ENCODE peak calls at places on chromosomes 13 and 19, in eight cellular contexts. One of them, this sample, is unnamed.

GRCh38 chr19:844300-844971 is 3.6 kb downstream of the PRTN3 start:
- DNase-seq in cardiac muscle cell: no peak
- DNase-seq in ascending aorta: no peak
- DNase-seq in GM23338: no peak
- DNase-seq in MM.1S: no peak
- DNase-seq in Peyer's patch: no peak
- DNase-seq in PC-3: no peak
- DNase-seq in uterus: no peak
- DNase-seq in this sample: no peak

GRCh38 chr13:29937836-29938235 is 87.4 kb upstream of the UBL3 start:
- DNase-seq in cardiac muscle cell: no peak
- DNase-seq in ascending aorta: no peak
- DNase-seq in GM23338: peak; percentile 42
- DNase-seq in MM.1S: no peak
- DNase-seq in Peyer's patch: peak; percentile 32
- DNase-seq in PC-3: no peak
- DNase-seq in uterus: no peak
- DNase-seq in this sample: no peak

GRCh38 chr13:35190241-35190640 is 248.2 kb downstream of the NBEA start:
- DNase-seq in cardiac muscle cell: no peak
- DNase-seq in ascending aorta: no peak
- DNase-seq in GM23338: no peak
- DNase-seq in MM.1S: no peak
- DNase-seq in Peyer's patch: no peak
- DNase-seq in PC-3: no peak
- DNase-seq in uterus: no peak
- DNase-seq in this sample: no peak

GRCh38 chr19:1161716-1162115 is 12.4 kb downstream of the SBNO2 start:
- DNase-seq in cardiac muscle cell: no peak
- DNase-seq in ascending aorta: no peak
- DNase-seq in GM23338: no peak
- DNase-seq in MM.1S: no peak
- DNase-seq in Peyer's patch: no peak
- DNase-seq in PC-3: no peak
- DNase-seq in uterus: no peak
- DNase-seq in this sample: no peak

GRCh38 chr13:92136449-92137180 is 738.2 kb downstream of the GPC5 start:
- DNase-seq in cardiac muscle cell: no peak
- DNase-seq in ascending aorta: no peak
- DNase-seq in GM23338: no peak
- DNase-seq in MM.1S: no peak
- DNase-seq in Peyer's patch: no peak
- DNase-seq in PC-3: peak; percentile 38
- DNase-seq in uterus: no peak
- DNase-seq in this sample: no peak

GRCh38 chr19:12478234-12478941 is 6.2 kb downstream of the ZNF709 start:
- DNase-seq in cardiac muscle cell: no peak
- DNase-seq in ascending aorta: no peak
- DNase-seq in GM23338: peak; percentile 11
- DNase-seq in MM.1S: peak; percentile 94
- DNase-seq in Peyer's patch: no peak
- DNase-seq in PC-3: no peak
- DNase-seq in uterus: no peak
- DNase-seq in this sample: no peak

GRCh38 chr19:51726049-51726448 is 2.3 kb upstream of the HAS1 start:
- DNase-seq in cardiac muscle cell: no peak
- DNase-seq in ascending aorta: no peak
- DNase-seq in GM23338: peak; percentile 40
- DNase-seq in MM.1S: no peak
- DNase-seq in Peyer's patch: no peak
- DNase-seq in PC-3: no peak
- DNase-seq in uterus: peak; percentile 50
- DNase-seq in this sample: no peak

GRCh38 chr13:114334305-114335053 is 20.2 kb downstream of the CHAMP1 start:
- DNase-seq in cardiac muscle cell: no peak
- DNase-seq in ascending aorta: no peak
- DNase-seq in GM23338: no peak
- DNase-seq in MM.1S: peak; percentile 44
- DNase-seq in Peyer's patch: no peak
- DNase-seq in PC-3: no peak
- DNase-seq in uterus: no peak
- DNase-seq in this sample: no peak

GRCh38 chr19:19554074-19555023 is 16.3 kb downstream of the CILP2 start:
- DNase-seq in cardiac muscle cell: peak; percentile 53
- DNase-seq in ascending aorta: no peak
- DNase-seq in GM23338: peak; percentile 84
- DNase-seq in MM.1S: no peak
- DNase-seq in Peyer's patch: peak; percentile 62
- DNase-seq in PC-3: peak; percentile 55
- DNase-seq in uterus: no peak
- DNase-seq in this sample: no peak

GRCh38 chr19:12872941-12873890 is 8.0 kb downstream of the DNASE2 start:
- DNase-seq in cardiac muscle cell: no peak
- DNase-seq in ascending aorta: no peak
- DNase-seq in GM23338: peak; percentile 97
- DNase-seq in MM.1S: peak; percentile 25
- DNase-seq in Peyer's patch: peak; percentile 44
- DNase-seq in PC-3: peak; percentile 91
- DNase-seq in uterus: no peak
- DNase-seq in this sample: no peak

GRCh38 chr19:29371766-29372415 is 153.9 kb upstream of the VSTM2B start:
- DNase-seq in cardiac muscle cell: no peak
- DNase-seq in ascending aorta: no peak
- DNase-seq in GM23338: no peak
- DNase-seq in MM.1S: no peak
- DNase-seq in Peyer's patch: no peak
- DNase-seq in PC-3: no peak
- DNase-seq in uterus: no peak
- DNase-seq in this sample: peak; percentile 30

GRCh38 chr13:26589754-26590153 is 32.3 kb downstream of the WASF3 start:
- DNase-seq in cardiac muscle cell: no peak
- DNase-seq in ascending aorta: no peak
- DNase-seq in GM23338: no peak
- DNase-seq in MM.1S: no peak
- DNase-seq in Peyer's patch: no peak
- DNase-seq in PC-3: no peak
- DNase-seq in uterus: no peak
- DNase-seq in this sample: no peak

GRCh38 chr19:38869160-38869835 is 8.8 kb downstream of the RINL start:
- DNase-seq in cardiac muscle cell: no peak
- DNase-seq in ascending aorta: no peak
- DNase-seq in GM23338: peak; percentile 70
- DNase-seq in MM.1S: no peak
- DNase-seq in Peyer's patch: peak; percentile 82
- DNase-seq in PC-3: no peak
- DNase-seq in uterus: no peak
- DNase-seq in this sample: no peak

GRCh38 chr13:87042946-87043345 is 628.2 kb upstream of the SLITRK5 start:
- DNase-seq in cardiac muscle cell: no peak
- DNase-seq in ascending aorta: no peak
- DNase-seq in GM23338: no peak
- DNase-seq in MM.1S: no peak
- DNase-seq in Peyer's patch: no peak
- DNase-seq in PC-3: peak; percentile 71
- DNase-seq in uterus: no peak
- DNase-seq in this sample: no peak

GRCh38 chr13:32642858-32643257 is 56.6 kb downstream of the PDS5B start:
- DNase-seq in cardiac muscle cell: no peak
- DNase-seq in ascending aorta: no peak
- DNase-seq in GM23338: no peak
- DNase-seq in MM.1S: no peak
- DNase-seq in Peyer's patch: no peak
- DNase-seq in PC-3: peak; percentile 59
- DNase-seq in uterus: no peak
- DNase-seq in this sample: no peak

DNA sequence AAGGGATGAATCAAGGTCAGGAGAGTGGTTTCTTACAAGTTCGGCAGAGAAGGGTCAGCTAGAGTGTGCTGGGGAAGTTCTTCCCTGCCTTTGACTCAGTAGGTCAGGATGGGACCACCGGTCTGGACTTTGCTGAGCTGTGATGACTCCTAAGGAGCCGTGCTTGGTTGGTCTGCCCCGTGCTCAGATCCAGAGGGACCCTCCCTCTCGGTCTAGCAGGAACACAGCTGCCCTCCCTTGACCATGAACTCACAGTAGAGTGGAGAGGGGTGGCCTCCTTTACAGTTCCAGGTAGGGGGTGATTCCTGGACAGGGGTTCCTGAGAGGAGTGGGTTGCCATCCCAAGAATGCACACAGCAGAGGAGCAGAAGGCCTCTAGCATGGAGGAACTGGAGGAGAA is 4.3 kb downstream of the RPS19 start:
- DNase-seq in cardiac muscle cell: no peak
- DNase-seq in ascending aorta: no peak
- DNase-seq in GM23338: no peak
- DNase-seq in MM.1S: no peak
- DNase-seq in Peyer's patch: no peak
- DNase-seq in PC-3: no peak
- DNase-seq in uterus: no peak
- DNase-seq in this sample: no peak
- H3K27ac ChIP-seq in cardiac muscle cell: no peak overlapping the region
- H3K27ac ChIP-seq in ascending aorta: no peak overlapping the region
- H3K27ac ChIP-seq in GM23338: peak overlapping the region; percentile 98
- H3K27ac ChIP-seq in MM.1S: peak overlapping the region; percentile 2
- H3K27ac ChIP-seq in Peyer's patch: no peak overlapping the region
- H3K27ac ChIP-seq in PC-3: no peak overlapping the region
- H3K27ac ChIP-seq in uterus: no peak overlapping the region
- H3K27ac ChIP-seq in this sample: no peak overlapping the region

GRCh38 chr13:112756511-112756966 is 66.7 kb downstream of the ATP11A start:
- DNase-seq in cardiac muscle cell: no peak
- DNase-seq in ascending aorta: no peak
- DNase-seq in GM23338: no peak
- DNase-seq in MM.1S: no peak
- DNase-seq in Peyer's patch: no peak
- DNase-seq in PC-3: no peak
- DNase-seq in uterus: no peak
- DNase-seq in this sample: no peak

GRCh38 chr13:112756081-112756480 is 66.2 kb downstream of the ATP11A start:
- DNase-seq in cardiac muscle cell: no peak
- DNase-seq in ascending aorta: no peak
- DNase-seq in GM23338: no peak
- DNase-seq in MM.1S: no peak
- DNase-seq in Peyer's patch: no peak
- DNase-seq in PC-3: no peak
- DNase-seq in uterus: no peak
- DNase-seq in this sample: no peak

GRCh38 chr13:112753868-112754267 is 64.0 kb downstream of the ATP11A start:
- DNase-seq in cardiac muscle cell: no peak
- DNase-seq in ascending aorta: no peak
- DNase-seq in GM23338: no peak
- DNase-seq in MM.1S: no peak
- DNase-seq in Peyer's patch: no peak
- DNase-seq in PC-3: no peak
- DNase-seq in uterus: no peak
- DNase-seq in this sample: no peak

GRCh38 chr13:112754281-112755025 is 64.6 kb downstream of the ATP11A start:
- DNase-seq in cardiac muscle cell: no peak
- DNase-seq in ascending aorta: no peak
- DNase-seq in GM23338: no peak
- DNase-seq in MM.1S: no peak
- DNase-seq in Peyer's patch: no peak
- DNase-seq in PC-3: no peak
- DNase-seq in uterus: no peak
- DNase-seq in this sample: no peak

GRCh38 chr13:112755331-112755730 is 65.5 kb downstream of the ATP11A start:
- DNase-seq in cardiac muscle cell: no peak
- DNase-seq in ascending aorta: no peak
- DNase-seq in GM23338: no peak
- DNase-seq in MM.1S: no peak
- DNase-seq in Peyer's patch: no peak
- DNase-seq in PC-3: no peak
- DNase-seq in uterus: no peak
- DNase-seq in this sample: no peak
- H3K4me3 ChIP-seq in cardiac muscle cell: no peak overlapping the region
- H3K4me3 ChIP-seq in ascending aorta: no peak overlapping the region
- H3K4me3 ChIP-seq in GM23338: no peak overlapping the region
- H3K4me3 ChIP-seq in MM.1S: no peak overlapping the region
- H3K4me3 ChIP-seq in Peyer's patch: no peak overlapping the region
- H3K4me3 ChIP-seq in PC-3: no peak overlapping the region
- H3K4me3 ChIP-seq in uterus: no peak overlapping the region
- H3K4me3 ChIP-seq in this sample: no peak overlapping the region

DNA sequence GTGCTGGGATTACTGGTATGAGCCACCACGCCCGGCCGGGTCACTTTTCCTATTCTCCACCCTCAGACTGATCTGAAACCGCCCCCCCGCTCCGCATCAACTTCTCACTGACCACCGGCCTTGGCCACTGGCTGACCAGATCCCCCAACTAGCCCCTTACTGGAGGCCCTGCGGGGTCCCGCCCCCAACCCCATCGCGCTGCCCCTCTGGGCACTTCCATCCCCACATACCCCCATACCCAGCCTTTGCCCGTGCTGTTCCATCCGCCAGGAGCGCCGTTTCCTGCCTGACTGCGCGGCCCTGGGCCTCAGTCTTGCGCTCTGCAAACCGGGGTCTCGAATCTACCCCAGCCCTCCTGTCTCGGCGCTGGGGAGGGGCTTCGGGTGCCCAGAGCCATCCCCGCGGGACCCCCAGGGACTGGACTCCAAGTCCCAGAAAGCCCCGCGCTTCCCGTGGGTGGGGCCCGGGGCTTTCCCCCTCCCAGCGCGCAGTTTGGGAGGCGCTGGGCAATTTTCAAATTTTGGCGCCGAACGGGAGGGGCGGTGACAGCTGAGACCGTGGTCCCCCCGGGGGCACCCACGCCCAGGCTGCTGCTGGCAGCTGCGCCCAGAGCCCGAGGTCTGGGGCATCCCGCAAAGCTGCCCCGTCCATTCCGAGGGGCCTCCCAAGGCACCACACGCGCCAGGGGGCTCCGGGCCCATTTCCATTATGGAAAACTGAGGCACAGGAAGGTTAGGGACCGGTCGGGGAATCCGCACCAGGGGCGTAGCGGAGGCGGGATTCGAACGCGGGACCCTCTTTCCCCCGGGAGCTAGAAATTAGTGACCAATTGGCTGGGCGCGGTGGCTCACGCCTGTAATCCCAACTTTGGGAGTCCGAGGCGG is 5.2 kb upstream of the LMNB2 start:
- DNase-seq in cardiac muscle cell: peak; percentile 48
- DNase-seq in ascending aorta: no peak
- DNase-seq in GM23338: peak; percentile 80
- DNase-seq in MM.1S: peak; percentile 61
- DNase-seq in Peyer's patch: peak; percentile 31
- DNase-seq in PC-3: peak; percentile 81
- DNase-seq in uterus: peak; percentile 41
- DNase-seq in this sample: no peak
- TF ChIP-seq CTCF in cardiac muscle cell: peak; percentile 18
- TF ChIP-seq CTCF in ascending aorta: no peak
- TF ChIP-seq CTCF in GM23338: no peak
- TF ChIP-seq CTCF in MM.1S: peak; percentile 33
- TF ChIP-seq CTCF in Peyer's patch: no peak
- TF ChIP-seq CTCF in PC-3: no peak
- TF ChIP-seq CTCF in uterus: no peak
- TF ChIP-seq CTCF in this sample: no peak

DNA sequence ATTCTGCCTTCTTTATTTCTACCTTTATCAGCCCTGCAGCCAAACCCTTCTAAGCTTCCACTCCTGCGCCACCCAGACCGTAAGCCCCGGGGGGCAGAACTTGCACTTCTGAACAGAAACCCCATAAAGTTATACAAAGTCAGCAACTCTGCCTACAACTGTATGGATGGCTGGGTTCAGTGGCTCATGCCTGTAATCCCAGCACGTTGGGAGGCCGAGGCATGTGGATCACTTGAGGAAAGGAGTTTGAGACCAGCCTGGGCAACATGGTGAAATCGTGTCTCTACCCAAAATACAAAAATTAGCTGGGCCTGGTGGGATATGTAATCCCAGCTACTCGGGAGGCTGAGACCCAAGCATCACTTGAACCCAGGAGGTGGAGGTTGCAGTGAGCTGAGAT is 10.4 kb downstream of the RANBP3 start:
- DNase-seq in cardiac muscle cell: no peak
- DNase-seq in ascending aorta: no peak
- DNase-seq in GM23338: no peak
- DNase-seq in MM.1S: no peak
- DNase-seq in Peyer's patch: no peak
- DNase-seq in PC-3: no peak
- DNase-seq in uterus: no peak
- DNase-seq in this sample: no peak
- H3K27ac ChIP-seq in cardiac muscle cell: peak overlapping the region; percentile 94
- H3K27ac ChIP-seq in ascending aorta: no peak overlapping the region
- H3K27ac ChIP-seq in GM23338: no peak overlapping the region
- H3K27ac ChIP-seq in MM.1S: peak overlapping the region; percentile 35
- H3K27ac ChIP-seq in Peyer's patch: no peak overlapping the region
- H3K27ac ChIP-seq in PC-3: no peak overlapping the region
- H3K27ac ChIP-seq in uterus: peak overlapping the region; percentile 28
- H3K27ac ChIP-seq in this sample: peak overlapping the region; percentile 72

This sample was measured in right atrium auricular region.